ENCODE peak calls at places on chromosomes 1 and 21, in seven cellular contexts. One of them, this sample, is unnamed.
A peak's percentile ranks its signal among the peaks of the same experiment; 100 is the strongest.

GRCh38 chr1:78836736-78837135 is 169.8 kb downstream of the ADGRL4 start:
- DNase-seq in neural progenitor cell: no peak
- DNase-seq in MM.1S: peak; percentile 50
- DNase-seq in hepatocyte: no peak
- DNase-seq in GM23248: peak; percentile 17
- DNase-seq in HCT116: no peak
- DNase-seq in GM23338: no peak
- DNase-seq in this sample: no peak

GRCh38 chr1:13723810-13724209 is 23.8 kb downstream of the PRDM2 start:
- DNase-seq in MM.1S: no peak
- DNase-seq in GM23248: peak; percentile 55
- DNase-seq in neural progenitor cell: no peak
- DNase-seq in HCT116: no peak
- DNase-seq in hepatocyte: no peak
- DNase-seq in GM23338: peak; percentile 66
- DNase-seq in this sample: no peak

GRCh38 chr1:93842750-93843500 is 36.1 kb downstream of the DNTTIP2 start:
- DNase-seq in hepatocyte: no peak
- DNase-seq in neural progenitor cell: no peak
- DNase-seq in GM23338: no peak
- DNase-seq in GM23248: peak; percentile 83
- DNase-seq in HCT116: no peak
- DNase-seq in MM.1S: no peak
- DNase-seq in this sample: peak; percentile 38

GRCh38 chr1:116374340-116375164 is 1.5 kb downstream of the ATP1A1 start:
- DNase-seq in GM23338: peak; percentile 46
- DNase-seq in hepatocyte: no peak
- DNase-seq in MM.1S: no peak
- DNase-seq in neural progenitor cell: peak; percentile 60
- DNase-seq in HCT116: no peak
- DNase-seq in GM23248: peak; percentile 45
- DNase-seq in this sample: no peak

GRCh38 chr1:238119060-238119459 is 228.3 kb upstream of the ZP4 start:
- DNase-seq in MM.1S: no peak
- DNase-seq in GM23248: no peak
- DNase-seq in HCT116: no peak
- DNase-seq in neural progenitor cell: peak; percentile 37
- DNase-seq in GM23338: no peak
- DNase-seq in hepatocyte: no peak
- DNase-seq in this sample: no peak

GRCh38 chr1:109281680-109282496 is 1.1 kb downstream of the PSRC1 start:
- DNase-seq in GM23338: no peak
- DNase-seq in GM23248: peak; percentile 27
- DNase-seq in neural progenitor cell: no peak
- DNase-seq in HCT116: no peak
- DNase-seq in hepatocyte: no peak
- DNase-seq in MM.1S: no peak
- DNase-seq in this sample: no peak

GRCh38 chr1:17265162-17265561 is 16.3 kb downstream of the PADI3 start:
- DNase-seq in GM23338: peak; percentile 49
- DNase-seq in MM.1S: no peak
- DNase-seq in GM23248: peak; percentile 19
- DNase-seq in neural progenitor cell: peak; percentile 48
- DNase-seq in HCT116: no peak
- DNase-seq in hepatocyte: peak; percentile 26
- DNase-seq in this sample: no peak

GRCh38 chr1:81598623-81599022 is 202.1 kb upstream of the ADGRL2 start:
- DNase-seq in neural progenitor cell: no peak
- DNase-seq in HCT116: no peak
- DNase-seq in GM23248: no peak
- DNase-seq in GM23338: no peak
- DNase-seq in MM.1S: no peak
- DNase-seq in hepatocyte: no peak
- DNase-seq in this sample: no peak

GRCh38 chr1:182615468-182616129 is 11.4 kb upstream of the RGS16 start:
- DNase-seq in GM23338: peak; percentile 60
- DNase-seq in neural progenitor cell: peak; percentile 86
- DNase-seq in HCT116: no peak
- DNase-seq in hepatocyte: no peak
- DNase-seq in MM.1S: no peak
- DNase-seq in GM23248: peak; percentile 65
- DNase-seq in this sample: no peak

GRCh38 chr1:151976868-151977267 is 16.8 kb downstream of the S100A10 start:
- DNase-seq in hepatocyte: no peak
- DNase-seq in GM23248: peak; percentile 82
- DNase-seq in HCT116: no peak
- DNase-seq in neural progenitor cell: no peak
- DNase-seq in MM.1S: no peak
- DNase-seq in GM23338: no peak
- DNase-seq in this sample: peak; percentile 91

GRCh38 chr21:42830456-42831455 is 48.6 kb downstream of the WDR4 start:
- DNase-seq in HCT116: no peak
- DNase-seq in GM23338: no peak
- DNase-seq in neural progenitor cell: no peak
- DNase-seq in GM23248: no peak
- DNase-seq in MM.1S: no peak
- DNase-seq in hepatocyte: no peak
- DNase-seq in this sample: peak; percentile 19

GRCh38 chr1:207892764-207893163 is 18.2 kb downstream of the CD34 start:
- DNase-seq in HCT116: no peak
- DNase-seq in neural progenitor cell: no peak
- DNase-seq in GM23338: no peak
- DNase-seq in hepatocyte: no peak
- DNase-seq in GM23248: no peak
- DNase-seq in MM.1S: no peak
- DNase-seq in this sample: no peak

GRCh38 chr1:153429266-153430165 is 13.2 kb downstream of the S100A7A start:
- DNase-seq in hepatocyte: no peak
- DNase-seq in neural progenitor cell: no peak
- DNase-seq in GM23338: no peak
- DNase-seq in HCT116: no peak
- DNase-seq in MM.1S: peak; percentile 0
- DNase-seq in GM23248: no peak
- DNase-seq in this sample: no peak

GRCh38 chr1:29984544-29985375 is 738.6 kb downstream of the MATN1 start:
- DNase-seq in hepatocyte: peak; percentile 63
- DNase-seq in HCT116: no peak
- DNase-seq in GM23338: no peak
- DNase-seq in neural progenitor cell: peak; percentile 22
- DNase-seq in GM23248: no peak
- DNase-seq in MM.1S: no peak
- DNase-seq in this sample: peak; percentile 41

GRCh38 chr1:87805661-87806376 is 477.1 kb downstream of the LMO4 start:
- DNase-seq in hepatocyte: peak; percentile 53
- DNase-seq in MM.1S: no peak
- DNase-seq in neural progenitor cell: no peak
- DNase-seq in GM23338: no peak
- DNase-seq in HCT116: peak; percentile 28
- DNase-seq in GM23248: peak; percentile 63
- DNase-seq in this sample: peak; percentile 91

GRCh38 chr1:63969461-63969893 is 195.7 kb downstream of the ROR1 start:
- DNase-seq in GM23338: no peak
- DNase-seq in HCT116: peak; percentile 26
- DNase-seq in GM23248: no peak
- DNase-seq in MM.1S: peak; percentile 27
- DNase-seq in neural progenitor cell: no peak
- DNase-seq in hepatocyte: no peak
- DNase-seq in this sample: peak; percentile 77

GRCh38 chr1:2602311-2602835 is 15.8 kb downstream of the PRXL2B start:
- DNase-seq in MM.1S: no peak
- DNase-seq in GM23248: no peak
- DNase-seq in HCT116: no peak
- DNase-seq in hepatocyte: no peak
- DNase-seq in neural progenitor cell: no peak
- DNase-seq in GM23338: no peak
- DNase-seq in this sample: no peak

GRCh38 chr1:74775735-74776134 is 42.8 kb downstream of the TYW3 start:
- DNase-seq in HCT116: no peak
- DNase-seq in MM.1S: no peak
- DNase-seq in GM23248: no peak
- DNase-seq in hepatocyte: no peak
- DNase-seq in GM23338: no peak
- DNase-seq in neural progenitor cell: no peak
- DNase-seq in this sample: no peak

GRCh38 chr1:30757196-30757949 is at the start of gene LAPTM5:
- DNase-seq in neural progenitor cell: no peak
- DNase-seq in HCT116: no peak
- DNase-seq in GM23248: no peak
- DNase-seq in GM23338: no peak
- DNase-seq in hepatocyte: no peak
- DNase-seq in MM.1S: peak; percentile 48
- DNase-seq in this sample: no peak

GRCh38 chr1:62784509-62785365 is 805 bp downstream of the ATG4C start:
- DNase-seq in GM23338: no peak
- DNase-seq in HCT116: no peak
- DNase-seq in hepatocyte: no peak
- DNase-seq in neural progenitor cell: no peak
- DNase-seq in GM23248: peak; percentile 60
- DNase-seq in MM.1S: no peak
- DNase-seq in this sample: no peak

GRCh38 chr1:70866522-70867256 is 180.9 kb downstream of the PTGER3 start:
- DNase-seq in GM23338: no peak
- DNase-seq in MM.1S: no peak
- DNase-seq in neural progenitor cell: peak; percentile 1
- DNase-seq in hepatocyte: no peak
- DNase-seq in HCT116: no peak
- DNase-seq in GM23248: no peak
- DNase-seq in this sample: no peak

GRCh38 chr1:175656416-175656815 is 87.0 kb downstream of the TNR start:
- DNase-seq in GM23248: no peak
- DNase-seq in GM23338: no peak
- DNase-seq in HCT116: no peak
- DNase-seq in MM.1S: no peak
- DNase-seq in hepatocyte: no peak
- DNase-seq in neural progenitor cell: no peak
- DNase-seq in this sample: no peak

GRCh38 chr1:50268049-50268448 is 155.2 kb downstream of the DMRTA2 start:
- DNase-seq in GM23248: peak; percentile 35
- DNase-seq in MM.1S: peak; percentile 47
- DNase-seq in neural progenitor cell: peak; percentile 40
- DNase-seq in hepatocyte: peak; percentile 34
- DNase-seq in HCT116: no peak
- DNase-seq in GM23338: peak; percentile 85
- DNase-seq in this sample: peak; percentile 34

GRCh38 chr1:55421317-55421716 is 206.2 kb upstream of the USP24 start:
- DNase-seq in GM23248: peak; percentile 30
- DNase-seq in neural progenitor cell: no peak
- DNase-seq in hepatocyte: peak; percentile 30
- DNase-seq in MM.1S: no peak
- DNase-seq in HCT116: peak; percentile 23
- DNase-seq in GM23338: no peak
- DNase-seq in this sample: peak; percentile 60

GRCh38 chr1:147515046-147515869 is 26.0 kb upstream of the BCL9 start:
- DNase-seq in hepatocyte: peak; percentile 78
- DNase-seq in HCT116: peak; percentile 62
- DNase-seq in GM23248: peak; percentile 65
- DNase-seq in GM23338: peak; percentile 74
- DNase-seq in MM.1S: peak; percentile 49
- DNase-seq in neural progenitor cell: no peak
- DNase-seq in this sample: peak; percentile 96

GRCh38 chr1:107776898-107777663 is 187.9 kb downstream of the VAV3 start:
- DNase-seq in hepatocyte: no peak
- DNase-seq in GM23248: no peak
- DNase-seq in neural progenitor cell: no peak
- DNase-seq in GM23338: no peak
- DNase-seq in MM.1S: peak; percentile 65
- DNase-seq in HCT116: no peak
- DNase-seq in this sample: no peak
- TF ChIP-seq EZH2phosphoT487 in hepatocyte: no peak
- TF ChIP-seq EZH2phosphoT487 in GM23248: no peak
- TF ChIP-seq EZH2phosphoT487 in neural progenitor cell: no peak
- TF ChIP-seq EZH2phosphoT487 in GM23338: no peak
- TF ChIP-seq EZH2phosphoT487 in MM.1S: no peak
- TF ChIP-seq EZH2phosphoT487 in HCT116: no peak
- TF ChIP-seq EZH2phosphoT487 in this sample: no peak

DNA sequence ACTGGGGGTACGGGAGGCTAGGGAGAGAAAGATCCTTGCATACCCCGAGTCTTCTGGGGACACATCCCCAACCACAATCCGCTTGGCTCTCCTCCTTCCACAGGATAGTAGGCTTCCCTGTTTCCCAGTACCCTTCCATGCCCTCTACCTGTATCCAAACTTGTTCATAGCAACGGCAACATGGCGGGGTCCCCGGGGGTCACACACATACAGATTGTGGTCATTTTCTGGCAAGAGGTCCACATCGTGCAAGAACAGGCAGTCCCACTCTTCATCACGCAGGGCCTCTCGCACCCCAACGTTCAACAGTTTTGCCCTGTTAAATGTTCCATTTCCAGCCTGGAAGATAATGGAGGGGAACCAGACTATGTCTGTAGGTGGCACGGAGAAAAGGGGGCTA is 3.6 kb downstream of the B4GALT3 start:
- DNase-seq in GM23338: no peak
- DNase-seq in GM23248: no peak
- DNase-seq in MM.1S: no peak
- DNase-seq in neural progenitor cell: no peak
- DNase-seq in HCT116: no peak
- DNase-seq in hepatocyte: no peak
- DNase-seq in this sample: no peak
- TF ChIP-seq EZH2 in GM23338: no peak
- TF ChIP-seq EZH2 in GM23248: no peak
- TF ChIP-seq EZH2 in MM.1S: no peak
- TF ChIP-seq EZH2 in neural progenitor cell: no peak
- TF ChIP-seq EZH2 in HCT116: no peak
- TF ChIP-seq EZH2 in hepatocyte: no peak
- TF ChIP-seq EZH2 in this sample: no peak

GRCh38 chr1:231625975-231626534 is 535 bp upstream of the DISC1 start:
- DNase-seq in neural progenitor cell: no peak
- DNase-seq in hepatocyte: no peak
- DNase-seq in GM23248: no peak
- DNase-seq in MM.1S: peak; percentile 81
- DNase-seq in GM23338: peak; percentile 14
- DNase-seq in HCT116: no peak
- DNase-seq in this sample: no peak
- H3K27me3 ChIP-seq in neural progenitor cell: peaks cover 70% of the 10 kb centered on the region
- H3K27me3 ChIP-seq in hepatocyte: peaks cover 4% of the 10 kb centered on the region
- H3K27me3 ChIP-seq in GM23248: no peaks in the 10 kb centered on the region
- H3K27me3 ChIP-seq in MM.1S: no peaks in the 10 kb centered on the region
- H3K27me3 ChIP-seq in GM23338: peaks cover 39% of the 10 kb centered on the region
- H3K27me3 ChIP-seq in HCT116: peaks cover 20% of the 10 kb centered on the region
- H3K27me3 ChIP-seq in this sample: peaks cover 4% of the 10 kb centered on the region

GRCh38 chr1:228440761-228441500 is 24.3 kb upstream of the TRIM17 start:
- DNase-seq in GM23338: no peak
- DNase-seq in hepatocyte: no peak
- DNase-seq in GM23248: no peak
- DNase-seq in MM.1S: no peak
- DNase-seq in HCT116: no peak
- DNase-seq in neural progenitor cell: no peak
- DNase-seq in this sample: no peak

GRCh38 chr1:228437424-228437823 is 20.8 kb upstream of the TRIM17 start:
- DNase-seq in GM23338: no peak
- DNase-seq in neural progenitor cell: no peak
- DNase-seq in hepatocyte: no peak
- DNase-seq in MM.1S: no peak
- DNase-seq in GM23248: no peak
- DNase-seq in HCT116: no peak
- DNase-seq in this sample: no peak

GRCh38 chr1:228434674-228435073 is 18.0 kb upstream of the TRIM17 start:
- DNase-seq in GM23338: peak; percentile 66
- DNase-seq in neural progenitor cell: no peak
- DNase-seq in hepatocyte: no peak
- DNase-seq in MM.1S: no peak
- DNase-seq in GM23248: peak; percentile 33
- DNase-seq in HCT116: no peak
- DNase-seq in this sample: no peak

GRCh38 chr1:228443395-228443794 is 26.7 kb upstream of the TRIM17 start:
- DNase-seq in MM.1S: no peak
- DNase-seq in HCT116: no peak
- DNase-seq in GM23338: no peak
- DNase-seq in GM23248: no peak
- DNase-seq in neural progenitor cell: no peak
- DNase-seq in hepatocyte: no peak
- DNase-seq in this sample: no peak

GRCh38 chr1:228438266-228438665 is 21.6 kb upstream of the TRIM17 start:
- DNase-seq in GM23248: no peak
- DNase-seq in GM23338: no peak
- DNase-seq in hepatocyte: no peak
- DNase-seq in MM.1S: no peak
- DNase-seq in neural progenitor cell: no peak
- DNase-seq in HCT116: no peak
- DNase-seq in this sample: no peak
- TF ChIP-seq EZH2phosphoT487 in GM23248: no peak
- TF ChIP-seq EZH2phosphoT487 in GM23338: no peak
- TF ChIP-seq EZH2phosphoT487 in hepatocyte: no peak
- TF ChIP-seq EZH2phosphoT487 in MM.1S: no peak
- TF ChIP-seq EZH2phosphoT487 in neural progenitor cell: no peak
- TF ChIP-seq EZH2phosphoT487 in HCT116: no peak
- TF ChIP-seq EZH2phosphoT487 in this sample: no peak